ENCODE peak calls at places on chromosomes 12 and 14, in eight cellular contexts. R is upper lobe of left lung; I is cardiac muscle cell; N is GM23338; X is tibial artery; Y is mucosa of descending colon; Q is CD8-positive, alpha-beta T cell; G is A673. P is an unnamed sample. For H3K4me1, the result is how much of the 10 kb centered on the place peaks cover.

GRCh38 chr12:76020731-76021672 is 10.6 kb downstream of the PHLDA1 start:
- DNase-seq in Q (peak), N (no peak), X (no peak), Y (no peak), R (peak), I (peak), G (peak), P (peak)

GRCh38 chr12:64779349-64779974 is 20.3 kb upstream of the GNS start:
- DNase-seq in X (no peak), R (no peak), Y (no peak), I (no peak), G (peak), Q (no peak), N (no peak), P (no peak)

GRCh38 chr12:62879691-62880090 is 55.3 kb downstream of the PPM1H start:
- DNase-seq in N (no peak), X (no peak), Y (no peak), Q (no peak), R (no peak), G (no peak), I (no peak), P (no peak)

GRCh38 chr12:106415134-106415533 is 57.6 kb downstream of the POLR3B start:
- DNase-seq in N (no peak), G (no peak), Q (no peak), I (peak), Y (no peak), X (no peak), R (no peak), P (no peak)

GRCh38 chr12:104669057-104669770 is 212.5 kb downstream of the CHST11 start:
- DNase-seq in Y (peak), Q (no peak), X (no peak), R (peak), I (peak), N (peak), G (peak), P (no peak)

GRCh38 chr12:108612788-108613282 is 15.0 kb upstream of the TMEM119 start:
- DNase-seq in I (no peak), G (no peak), R (no peak), X (no peak), Y (no peak), Q (no peak), N (peak), P (no peak)

GRCh38 chr12:101880769-101881168 is 3.4 kb downstream of the DRAM1 start:
- DNase-seq in N (no peak), Q (no peak), G (no peak), X (no peak), I (no peak), R (no peak), Y (no peak), P (no peak)

GRCh38 chr12:94183702-94184379 is 35.5 kb downstream of the PLXNC1 start:
- DNase-seq in G (no peak), I (no peak), R (no peak), Q (no peak), N (no peak), Y (no peak), X (no peak), P (no peak)

GRCh38 chr14:91063119-91063518 is 2.7 kb upstream of the RPS6KA5 start:
- DNase-seq in Y (no peak), G (no peak), Q (no peak), N (no peak), R (no peak), X (no peak), I (peak), P (no peak)

GRCh38 chr14:58138719-58139482 is 13.1 kb downstream of the ARMH4 start:
- DNase-seq in N (no peak), Y (no peak), X (no peak), G (no peak), I (no peak), R (no peak), Q (no peak), P (no peak)

GRCh38 chr12:30988887-30989286 is 62.3 kb downstream of the TSPAN11 start:
- DNase-seq in G (no peak), R (no peak), X (no peak), N (no peak), Y (no peak), Q (no peak), I (no peak), P (no peak)

GRCh38 chr12:95070378-95070777 is 3.0 kb downstream of the NR2C1 start:
- DNase-seq in I (no peak), G (no peak), Q (no peak), Y (no peak), R (no peak), X (no peak), N (no peak), P (no peak)

GRCh38 chr12:89101440-89101839 is 250.9 kb downstream of the DUSP6 start:
- DNase-seq in R (no peak), Q (no peak), I (no peak), X (no peak), N (no peak), G (peak), Y (no peak), P (no peak)

GRCh38 chr12:121248611-121249010 is 38.7 kb downstream of the P2RX4 start:
- DNase-seq in N (no peak), R (no peak), G (no peak), I (no peak), Q (no peak), X (no peak), Y (peak), P (no peak)

GRCh38 chr12:54412348-54412747 is 6.7 kb downstream of the ITGA5 start:
- DNase-seq in N (no peak), R (no peak), G (no peak), X (no peak), Q (no peak), Y (no peak), I (no peak), P (no peak)
- H3K4me1 ChIP-seq in N (under half), R (half or more), G (half or more), X (half or more), Q (half or more), Y (under half), I (under half), P (half or more)

GRCh38 chr14:53525608-53526007 is 372.5 kb upstream of the DDHD1 start:
- DNase-seq in N (no peak), X (no peak), Q (no peak), I (no peak), Y (no peak), R (no peak), G (no peak), P (no peak)
- H3K4me3 ChIP-seq in N (no peak), X (no peak), Q (no peak), I (no peak), Y (no peak), R (no peak), G (no peak), P (no peak)

GRCh38 chr12:1533205-1533601 is 61.2 kb downstream of the FBXL14 start:
- DNase-seq in Y (no peak), N (no peak), G (peak), R (no peak), Q (peak), X (no peak), I (no peak), P (no peak)

GRCh38 chr12:1531160-1531653 is 63.2 kb downstream of the FBXL14 start:
- DNase-seq in I (no peak), X (no peak), Y (no peak), G (no peak), Q (no peak), N (peak), R (no peak), P (no peak)

GRCh38 chr12:1531654-1532366 is 62.6 kb downstream of the FBXL14 start:
- DNase-seq in R (no peak), Y (no peak), G (no peak), X (no peak), N (no peak), Q (no peak), I (no peak), P (no peak)

GRCh38 chr12:1532796-1533195 is 61.6 kb downstream of the FBXL14 start:
- DNase-seq in R (no peak), Y (no peak), Q (no peak), N (no peak), X (no peak), G (no peak), I (no peak), P (no peak)

DNA sequence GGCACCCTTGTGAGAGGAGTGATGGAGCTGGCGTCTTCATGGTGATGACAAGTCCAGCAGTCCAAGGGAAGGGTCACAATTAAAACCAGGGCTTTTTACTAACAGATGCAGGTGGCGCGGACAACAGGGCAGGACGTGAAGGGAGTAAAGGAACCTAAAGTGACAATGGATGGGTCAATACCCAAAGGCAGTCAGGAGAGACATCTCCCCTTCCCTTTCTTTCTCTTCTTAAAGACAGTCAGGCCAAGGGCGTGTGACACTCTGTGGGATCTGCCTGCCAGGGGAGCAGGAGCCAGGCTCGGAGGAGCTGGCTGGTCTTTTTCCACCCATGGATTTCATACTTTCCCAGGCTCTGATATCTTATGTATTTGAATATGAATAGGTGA is 62.0 kb downstream of the FBXL14 start:
- DNase-seq in Y (no peak), R (no peak), N (no peak), G (no peak), I (no peak), X (no peak), Q (no peak), P (no peak)
- H3K4me1 ChIP-seq in Y (under half), R (under half), N (under half), G (under half), I (under half), X (under half), Q (under half), P (under half)

GRCh38 chr12:91811481-91812287 is 334.0 kb downstream of the BTG1 start:
- DNase-seq in I (peak), Y (peak), Q (peak), R (peak), X (peak), G (peak), N (peak), P (peak)
- H3K4me3 ChIP-seq in I (no peak), Y (no peak), Q (no peak), R (no peak), X (no peak), G (no peak), N (no peak), P (no peak)